ENCODE peak calls at places on chromosomes 12 and 14, in ten cellular contexts. K is vagina; R is GM20000; X is GM12865; O is pancreas; M is AG04450; P is fibroblast of the aortic adventitia; S is lung; J is heart left ventricle; H is CD8-positive, alpha-beta T cell. E is an unnamed sample.
A peak's percentile ranks its signal among the peaks of the same experiment; 100 is the strongest.

GRCh38 chr12:27343255-27344000 is 10.8 kb downstream of the BMAL2 start:
- DNase-seq in K (no peak), R (no peak), X (no peak), O (no peak), M (peak; percentile 85), P (peak; percentile 92), S (no peak), J (no peak), H (no peak), E (peak; percentile 58)

GRCh38 chr12:68113644-68114043 is 45.9 kb downstream of the IFNG start:
- DNase-seq in K (no peak), R (no peak), X (peak; percentile 41), O (no peak), M (no peak), P (no peak), S (no peak), J (no peak), H (peak; percentile 24), E (peak; percentile 31)

GRCh38 chr12:124004233-124004875 is 31.3 kb downstream of the ZNF664 start:
- DNase-seq in K (peak; percentile 79), R (no peak), X (no peak), O (no peak), M (peak; percentile 16), P (no peak), S (no peak), J (no peak), H (no peak), E (no peak)

GRCh38 chr14:89349196-89350008 is 67.6 kb downstream of the FOXN3 start:
- DNase-seq in K (no peak), R (no peak), X (no peak), O (peak; percentile 69), M (no peak), P (no peak), S (no peak), J (no peak), H (no peak), E (no peak)

GRCh38 chr12:108455706-108456105 is 59.4 kb upstream of the FICD start:
- DNase-seq in K (no peak), R (no peak), X (peak; percentile 23), O (no peak), M (no peak), P (no peak), S (no peak), J (no peak), H (no peak), E (no peak)

GRCh38 chr12:18898469-18898868 is 160.6 kb downstream of the CAPZA3 start:
- DNase-seq in K (no peak), R (no peak), X (no peak), O (no peak), M (no peak), P (no peak), S (no peak), J (no peak), H (no peak), E (no peak)

GRCh38 chr14:95489163-95489887 is 27.1 kb downstream of the SYNE3 start:
- DNase-seq in K (no peak), R (no peak), X (no peak), O (no peak), M (no peak), P (peak; percentile 58), S (no peak), J (no peak), H (no peak), E (peak; percentile 42)

GRCh38 chr12:124044809-124045321 is 71.8 kb downstream of the ZNF664 start:
- DNase-seq in K (no peak), R (no peak), X (no peak), O (no peak), M (no peak), P (no peak), S (no peak), J (no peak), H (peak; percentile 20), E (no peak)

GRCh38 chr12:124506145-124506831 is 61.1 kb downstream of the NCOR2 start:
- DNase-seq in K (no peak), R (no peak), X (no peak), O (peak; percentile 87), M (no peak), P (peak; percentile 48), S (peak; percentile 70), J (peak; percentile 92), H (no peak), E (no peak)

GRCh38 chr12:7498832-7499231 is 4.7 kb downstream of the CD163 start:
- DNase-seq in K (no peak), R (no peak), X (no peak), O (no peak), M (no peak), P (peak; percentile 90), S (no peak), J (no peak), H (no peak), E (peak; percentile 54)

GRCh38 chr12:98997-99396 is 32.4 kb downstream of the IQSEC3 start:
- DNase-seq in K (no peak), R (no peak), X (no peak), O (no peak), M (no peak), P (no peak), S (no peak), J (no peak), H (no peak), E (no peak)

GRCh38 chr12:47773858-47774580 is 981 bp downstream of the SLC48A1 start:
- DNase-seq in K (no peak), R (no peak), X (no peak), O (no peak), M (no peak), P (no peak), S (no peak), J (no peak), H (no peak), E (no peak)
- TF ChIP-seq CTCF in K (no peak), R (no peak), X (no peak), O (no peak), M (no peak), P (no peak), S (no peak), J (no peak), H (no peak), E (no peak)

GRCh38 chr14:20866194-20866593 is 25.0 kb upstream of the RNASE3 start:
- DNase-seq in K (no peak), R (no peak), X (no peak), O (no peak), M (no peak), P (no peak), S (no peak), J (no peak), H (no peak), E (no peak)

DNA sequence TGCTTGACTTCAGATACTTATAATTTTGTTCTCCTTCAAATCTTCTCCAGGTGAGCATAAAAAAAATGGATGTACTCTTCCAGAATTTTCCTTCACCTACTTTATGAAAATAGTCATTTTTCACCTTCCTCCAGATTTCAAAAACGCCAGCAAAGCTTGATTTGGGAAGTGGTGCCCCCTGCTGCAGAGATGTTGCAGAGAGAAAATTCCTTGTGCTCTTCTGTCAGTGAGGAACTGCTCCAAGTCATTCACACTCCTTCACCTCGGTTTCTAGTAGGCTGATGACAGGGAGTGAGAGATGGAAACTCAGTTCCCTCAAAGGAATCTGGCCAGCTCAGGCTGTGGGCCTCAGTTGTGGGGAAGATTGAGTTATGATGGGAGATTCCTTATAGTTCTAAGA is 24.2 kb upstream of the RNASE3 start:
- DNase-seq in K (no peak), R (no peak), X (peak; percentile 6), O (no peak), M (no peak), P (peak; percentile 8), S (no peak), J (no peak), H (no peak), E (peak; percentile 24)
- TF ChIP-seq CTCF in K (no peak), R (no peak), X (peak; percentile 20), O (no peak), M (peak; percentile 29), P (peak; percentile 46), S (no peak), J (peak; percentile 22), H (no peak), E (peak; percentile 24)

DNA sequence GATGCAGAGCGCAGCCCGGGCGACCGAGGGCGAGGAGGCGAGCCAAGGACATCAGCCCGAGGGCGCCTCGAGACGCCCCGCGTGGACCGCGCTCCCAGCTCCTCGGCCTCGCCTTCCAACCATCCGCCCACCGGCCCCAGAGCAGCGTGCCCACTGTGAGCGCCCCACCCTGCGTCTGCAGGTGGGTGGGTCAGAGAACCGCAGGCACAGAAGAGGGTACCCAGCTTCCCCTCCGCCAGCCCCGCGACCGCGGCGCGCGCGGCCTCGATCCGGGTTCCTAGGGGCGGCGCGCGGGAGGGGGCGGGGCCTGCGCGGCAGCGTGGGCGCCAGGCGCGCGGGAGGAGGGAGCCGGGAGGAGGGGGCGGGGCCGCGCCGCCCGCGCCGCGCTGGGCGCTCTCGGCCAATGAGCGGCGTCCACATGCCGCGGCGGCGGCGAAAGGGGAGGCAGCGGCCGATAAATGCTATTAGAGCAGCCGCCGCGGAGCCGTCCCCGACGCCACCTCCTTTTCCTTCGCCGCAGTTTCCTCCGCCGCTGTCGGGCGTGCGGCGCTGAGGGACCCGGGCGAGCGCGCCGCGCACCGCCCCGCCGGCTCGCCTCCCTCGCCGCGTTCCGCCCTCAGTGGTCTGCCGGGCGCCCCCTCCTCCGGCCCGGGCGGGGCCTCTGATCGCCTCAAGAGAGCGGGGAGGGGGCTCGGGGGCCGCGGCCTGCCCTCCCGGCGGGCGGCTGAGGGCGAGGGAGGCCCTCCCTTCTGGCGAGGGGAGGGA is at the start of gene ATP2A2:
- DNase-seq in K (no peak), R (peak; percentile 99), X (peak; percentile 95), O (peak; percentile 96), M (peak; percentile 55), P (peak; percentile 81), S (peak; percentile 88), J (peak; percentile 96), H (peak; percentile 86), E (peak; percentile 92)
- TF ChIP-seq CTCF in K (no peak), R (no peak), X (no peak), O (no peak), M (no peak), P (no peak), S (no peak), J (no peak), H (no peak), E (no peak)

GRCh38 chr12:109713187-109713984 is at the start of gene FAM222A:
- DNase-seq in K (peak; percentile 97), R (peak; percentile 98), X (peak; percentile 96), O (peak; percentile 98), M (peak; percentile 85), P (peak; percentile 93), S (peak; percentile 96), J (peak; percentile 99), H (peak; percentile 98), E (peak; percentile 91)
- TF ChIP-seq CTCF in K (peak; percentile 16), R (no peak), X (no peak), O (no peak), M (no peak), P (peak; percentile 35), S (no peak), J (peak; percentile 16), H (no peak), E (no peak)

GRCh38 chr14:70096866-70097265 is 91.9 kb downstream of the SLC8A3 start:
- DNase-seq in K (no peak), R (no peak), X (no peak), O (no peak), M (no peak), P (no peak), S (no peak), J (no peak), H (no peak), E (peak; percentile 9)
- TF ChIP-seq CTCF in K (no peak), R (no peak), X (no peak), O (no peak), M (peak; percentile 52), P (peak; percentile 48), S (no peak), J (no peak), H (no peak), E (no peak)

GRCh38 chr12:2345902-2346301 is 293.1 kb downstream of the CACNA1C start:
- DNase-seq in K (no peak), R (no peak), X (no peak), O (no peak), M (no peak), P (no peak), S (no peak), J (no peak), H (no peak), E (no peak)
- TF ChIP-seq CTCF in K (no peak), R (no peak), X (no peak), O (no peak), M (no peak), P (no peak), S (no peak), J (no peak), H (no peak), E (no peak)